ENCODE peak calls at places on chromosomes 2 and 18, in six cellular contexts. Z is Right ventricle myocardium superior, D is cardiac fibroblast, B is aorta, R is GM12864, O is ovary. V is an unnamed sample.

GRCh38 chr2:100482741-100483140 is 12.5 kb downstream of the NMS start:
- DNase-seq in R (no peak), B (no peak), O (no peak), Z (no peak), D (peak), V (no peak)

GRCh38 chr2:223469270-223470057 is 132.7 kb downstream of the SCG2 start:
- DNase-seq in Z (peak), O (no peak), B (peak), R (no peak), D (peak), V (no peak)

GRCh38 chr18:11874676-11875075 is 23.5 kb downstream of the CHMP1B start:
- DNase-seq in O (no peak), D (no peak), B (no peak), R (no peak), Z (no peak), V (no peak)

GRCh38 chr2:156087875-156088274 is 244.6 kb downstream of the NR4A2 start:
- DNase-seq in Z (no peak), B (no peak), O (no peak), D (peak), R (no peak), V (no peak)

GRCh38 chr18:58195278-58195721 is 151.3 kb downstream of the NEDD4L start:
- DNase-seq in O (peak), Z (no peak), R (no peak), B (no peak), D (no peak), V (peak)

GRCh38 chr2:54020793-54021414 is 50.1 kb upstream of the PSME4 start:
- DNase-seq in R (no peak), D (no peak), B (no peak), Z (no peak), O (no peak), V (no peak)

GRCh38 chr18:31750259-31750658 is 10.4 kb downstream of the SLC25A52 start:
- DNase-seq in Z (no peak), D (no peak), O (no peak), R (no peak), B (no peak), V (no peak)

GRCh38 chr2:221276601-221277000 is 295.5 kb downstream of the EPHA4 start:
- DNase-seq in B (no peak), Z (no peak), R (no peak), O (no peak), D (no peak), V (no peak)

GRCh38 chr18:67599277-67599676 is 82.8 kb upstream of the DSEL start:
- DNase-seq in D (peak), B (no peak), O (no peak), Z (no peak), R (no peak), V (no peak)

GRCh38 chr2:29921560-29921915 is at the start of gene ALK:
- DNase-seq in O (peak), B (peak), D (peak), Z (peak), R (no peak), V (peak)

GRCh38 chr18:58392336-58393000 is 236.4 kb downstream of the ALPK2 start:
- DNase-seq in R (no peak), B (no peak), O (no peak), D (peak), Z (no peak), V (no peak)

GRCh38 chr2:164014068-164014577 is 278.3 kb upstream of the FIGN start:
- DNase-seq in O (no peak), R (no peak), D (peak), Z (peak), B (no peak), V (no peak)

GRCh38 chr2:191899442-191899841 is 52.6 kb upstream of the CAVIN2 start:
- DNase-seq in Z (no peak), O (no peak), D (peak), B (no peak), R (no peak), V (no peak)

GRCh38 chr2:98822301-98823164 is 91.6 kb upstream of the MGAT4A start:
- DNase-seq in R (no peak), D (peak), Z (peak), B (peak), O (no peak), V (peak)

GRCh38 chr2:191178806-191179514 is 28.2 kb upstream of the STAT4 start:
- DNase-seq in D (peak), B (peak), R (no peak), Z (peak), O (no peak), V (no peak)

GRCh38 chr2:58891828-58892366 is 650.8 kb upstream of the FANCL start:
- DNase-seq in R (no peak), B (no peak), Z (no peak), O (no peak), D (no peak), V (no peak)

GRCh38 chr2:157843935-157844334 is 32.2 kb downstream of the ACVR1 start:
- DNase-seq in D (no peak), O (no peak), R (no peak), B (no peak), Z (no peak), V (no peak)

GRCh38 chr2:70121627-70122372 is 34.5 kb downstream of the PCBP1 start:
- DNase-seq in D (no peak), R (no peak), B (peak), Z (no peak), O (peak), V (no peak)

GRCh38 chr2:236440110-236440881 is 129.3 kb upstream of the ACKR3 start:
- DNase-seq in B (no peak), R (no peak), O (no peak), D (no peak), Z (no peak), V (no peak)

GRCh38 chr2:105287692-105288091 is 41.8 kb downstream of the TGFBRAP1 start:
- DNase-seq in O (no peak), B (no peak), R (peak), Z (no peak), D (peak), V (no peak)

GRCh38 chr2:207256476-207257207 is 90.9 kb upstream of the KLF7 start:
- DNase-seq in R (no peak), Z (no peak), O (no peak), B (no peak), D (peak), V (no peak)

GRCh38 chr18:22628795-22629194 is 211.1 kb upstream of the CTAGE1 start:
- DNase-seq in R (no peak), Z (no peak), B (no peak), D (no peak), O (no peak), V (no peak)

GRCh38 chr18:48787523-48788151 is 163.1 kb downstream of the SMAD7 start:
- DNase-seq in D (no peak), B (peak), R (no peak), O (peak), Z (peak), V (peak)

GRCh38 chr2:150410809-150411208 is 76.7 kb downstream of the RND3 start:
- DNase-seq in O (no peak), R (no peak), B (no peak), Z (no peak), D (peak), V (no peak)

GRCh38 chr2:235146871-235147565 is 195.2 kb downstream of the SH3BP4 start:
- DNase-seq in D (no peak), O (no peak), Z (no peak), B (no peak), R (no peak), V (no peak)

GRCh38 chr18:22521026-22521707 is 103.5 kb upstream of the CTAGE1 start:
- DNase-seq in B (no peak), O (no peak), D (no peak), R (no peak), Z (no peak), V (no peak)

GRCh38 chr2:2564300-2565085 is 233.4 kb upstream of the MYT1L start:
- DNase-seq in D (no peak), R (no peak), Z (no peak), B (peak), O (no peak), V (no peak)

GRCh38 chr18:26981373-26982082 is 116.0 kb upstream of the AQP4 start:
- DNase-seq in Z (no peak), R (no peak), B (no peak), O (no peak), D (no peak), V (no peak)

GRCh38 chr18:35671952-35672603 is 90.5 kb downstream of the GALNT1 start:
- DNase-seq in D (peak), O (no peak), B (no peak), Z (no peak), R (no peak), V (no peak)

V was measured in lower lobe of right lung.